ENCODE peak calls at places on chromosomes 16 and 17, in nine cellular contexts. L, D, J, F, X, H, I, W and N are unnamed samples.

GRCh38 chr17:81991684-81992513 is 14.5 kb downstream of the ASPSCR1 start:
- DNase-seq in L (no peak), D (no peak), J (no peak), F (peak; percentile 66), X (no peak), H (no peak), I (no peak), W (peak; percentile 57), N (no peak)

GRCh38 chr16:86455116-86455515 is 55.2 kb upstream of the FOXF1 start:
- DNase-seq in L (no peak), D (no peak), J (no peak), F (no peak), X (no peak), H (no peak), I (no peak), W (no peak), N (no peak)

GRCh38 chr16:9457215-9457614 is 365.8 kb downstream of the HAPSTR1 start:
- DNase-seq in L (no peak), D (no peak), J (no peak), F (no peak), X (no peak), H (no peak), I (no peak), W (no peak), N (no peak)

GRCh38 chr16:54342966-54343365 is 56.4 kb upstream of the IRX3 start:
- DNase-seq in L (no peak), D (no peak), J (no peak), F (no peak), X (no peak), H (no peak), I (no peak), W (no peak), N (no peak)

GRCh38 chr17:81295678-81296381 is 723 bp upstream of the SLC38A10 start:
- DNase-seq in L (no peak), D (peak; percentile 34), J (peak; percentile 1), F (no peak), X (peak; percentile 39), H (peak; percentile 59), I (no peak), W (no peak), N (peak; percentile 65)

GRCh38 chr17:39404542-39405378 is 3.3 kb upstream of the FBXL20 start:
- DNase-seq in L (no peak), D (no peak), J (no peak), F (no peak), X (peak; percentile 90), H (no peak), I (no peak), W (no peak), N (no peak)

GRCh38 chr16:69745959-69746358 is 8.8 kb downstream of the NOB1 start:
- DNase-seq in L (no peak), D (no peak), J (no peak), F (no peak), X (no peak), H (no peak), I (no peak), W (no peak), N (no peak)

GRCh38 chr16:46894011-46894672 is 10.0 kb downstream of the GPT2 start:
- DNase-seq in L (no peak), D (no peak), J (no peak), F (no peak), X (no peak), H (no peak), I (no peak), W (no peak), N (no peak)

GRCh38 chr16:86431540-86431939 is 78.8 kb upstream of the FOXF1 start:
- DNase-seq in L (no peak), D (no peak), J (no peak), F (no peak), X (no peak), H (no peak), I (no peak), W (no peak), N (no peak)

GRCh38 chr17:76458580-76459490 is 5.9 kb upstream of the UBE2O start:
- DNase-seq in L (no peak), D (no peak), J (peak; percentile 4), F (peak; percentile 45), X (peak; percentile 37), H (peak; percentile 46), I (no peak), W (peak; percentile 37), N (peak; percentile 59)

GRCh38 chr17:47813512-47814031 is 8.0 kb downstream of the OSBPL7 start:
- DNase-seq in L (no peak), D (no peak), J (no peak), F (no peak), X (no peak), H (no peak), I (no peak), W (no peak), N (no peak)

GRCh38 chr16:3243882-3244281 is 8.9 kb upstream of the ZNF200 start:
- DNase-seq in L (no peak), D (no peak), J (no peak), F (no peak), X (no peak), H (no peak), I (no peak), W (no peak), N (no peak)

GRCh38 chr17:67365762-67366192 is 600 bp downstream of the PSMD12 start:
- DNase-seq in L (no peak), D (no peak), J (no peak), F (no peak), X (peak; percentile 53), H (no peak), I (no peak), W (no peak), N (peak; percentile 66)

GRCh38 chr16:58678716-58679115 is 5.9 kb downstream of the SLC38A7 start:
- DNase-seq in L (no peak), D (no peak), J (no peak), F (no peak), X (peak; percentile 35), H (no peak), I (no peak), W (no peak), N (peak; percentile 1)

GRCh38 chr16:868386-868755 is 67.8 kb upstream of the GNG13 start:
- DNase-seq in L (no peak), D (no peak), J (no peak), F (no peak), X (no peak), H (no peak), I (no peak), W (no peak), N (no peak)

GRCh38 chr17:27657620-27658019 is 26.6 kb downstream of the LGALS9 start:
- DNase-seq in L (no peak), D (no peak), J (no peak), F (no peak), X (peak; percentile 42), H (no peak), I (no peak), W (no peak), N (peak; percentile 13)

GRCh38 chr17:77897741-77898301 is 60.7 kb upstream of the TNRC6C start:
- DNase-seq in L (no peak), D (no peak), J (no peak), F (no peak), X (no peak), H (no peak), I (no peak), W (no peak), N (no peak)

GRCh38 chr16:81831722-81832126 is 52.6 kb downstream of the PLCG2 start:
- DNase-seq in L (peak; percentile 50), D (no peak), J (no peak), F (no peak), X (peak; percentile 96), H (no peak), I (no peak), W (no peak), N (peak; percentile 97)

GRCh38 chr16:88514070-88514469 is 56.1 kb upstream of the ZC3H18 start:
- DNase-seq in L (no peak), D (no peak), J (no peak), F (no peak), X (no peak), H (no peak), I (no peak), W (no peak), N (no peak)

GRCh38 chr17:42744283-42744805 is 496 bp downstream of the EZH1 start:
- DNase-seq in L (peak; percentile 64), D (peak; percentile 57), J (peak; percentile 76), F (no peak), X (peak; percentile 50), H (peak; percentile 59), I (no peak), W (peak; percentile 56), N (peak; percentile 55)

GRCh38 chr17:79091373-79091670 is 16.7 kb downstream of the ENGASE start:
- DNase-seq in L (no peak), D (no peak), J (no peak), F (no peak), X (no peak), H (no peak), I (no peak), W (no peak), N (no peak)

GRCh38 chr16:75497558-75497957 is 2.3 kb upstream of the CHST6 start:
- DNase-seq in L (no peak), D (no peak), J (no peak), F (no peak), X (no peak), H (no peak), I (no peak), W (no peak), N (no peak)

GRCh38 chr16:68229431-68230175 is 6.3 kb downstream of the ESRP2 start:
- DNase-seq in L (no peak), D (no peak), J (peak; percentile 28), F (no peak), X (peak; percentile 45), H (peak; percentile 68), I (no peak), W (peak; percentile 32), N (peak; percentile 72)

GRCh38 chr17:72394531-72394930 is 273.7 kb downstream of the SOX9 start:
- DNase-seq in L (no peak), D (no peak), J (no peak), F (no peak), X (no peak), H (no peak), I (no peak), W (no peak), N (no peak)

GRCh38 chr17:49567871-49568694 is 7.6 kb upstream of the NXPH3 start:
- DNase-seq in L (peak; percentile 66), D (peak; percentile 59), J (no peak), F (peak; percentile 95), X (peak; percentile 71), H (peak; percentile 77), I (no peak), W (peak; percentile 74), N (peak; percentile 85)

GRCh38 chr16:648071-648785 is 937 bp upstream of the WDR90 start:
- DNase-seq in L (no peak), D (no peak), J (peak; percentile 12), F (no peak), X (peak; percentile 43), H (peak; percentile 59), I (no peak), W (peak; percentile 23), N (peak; percentile 9)

GRCh38 chr16:80620656-80621605 is 80.1 kb downstream of the DYNLRB2 start:
- DNase-seq in L (no peak), D (no peak), J (no peak), F (no peak), X (no peak), H (no peak), I (no peak), W (no peak), N (no peak)